ENCODE peak calls at places on chromosomes 3 and 15, in eight cellular contexts. D is caudate nucleus; J is AG10803; P is stimulated activated CD8-positive, alpha-beta memory T cell treated with anti-CD3 and anti-CD28 coated beads, Interleukin-12 subunit alpha, Interleukin-12 subunit beta, amount 100 ng/mL, for 1 hour; Y is neuronal stem cell; W is stimulated activated CD4-positive, alpha-beta T cell treated with anti-CD3 and anti-CD28 coated beads, Interleukin-1b, Interleukin-23, amount 100 ng/mL, for 48 hours; V is H7; S is fibroblast of lung. I is an unnamed sample.

GRCh38 chr15:101022306-101022705 is 103.1 kb downstream of the LRRK1 start:
- DNase-seq in S (no peak), Y (no peak), D (no peak), J (no peak), W (no peak), P (no peak), V (no peak), I (no peak)

GRCh38 chr3:149487598-149488197 is 13.2 kb downstream of the TM4SF4 start:
- DNase-seq in S (no peak), Y (no peak), V (peak; percentile 44), P (no peak), W (peak; percentile 31), J (no peak), D (no peak), I (no peak)

GRCh38 chr3:184203526-184203925 is 17.5 kb downstream of the ABCF3 start:
- DNase-seq in Y (no peak), W (no peak), P (no peak), V (no peak), S (no peak), J (no peak), D (no peak), I (no peak)

GRCh38 chr3:102136183-102136582 is 286.9 kb downstream of the NFKBIZ start:
- DNase-seq in W (no peak), P (no peak), S (no peak), V (no peak), J (no peak), D (no peak), Y (no peak), I (no peak)

GRCh38 chr3:156787926-156788663 is 38.1 kb upstream of the LEKR1 start:
- DNase-seq in Y (no peak), S (peak; percentile 85), D (no peak), P (no peak), W (peak; percentile 64), V (no peak), J (peak; percentile 93), I (no peak)

GRCh38 chr3:53805463-53806159 is 40.6 kb downstream of the CHDH start:
- DNase-seq in V (no peak), J (no peak), P (no peak), S (no peak), D (no peak), W (no peak), Y (no peak), I (no peak)

GRCh38 chr3:135556184-135556583 is 409.3 kb upstream of the PPP2R3A start:
- DNase-seq in W (no peak), Y (no peak), J (peak; percentile 59), V (no peak), S (no peak), D (no peak), P (no peak), I (no peak)

GRCh38 chr3:71160800-71161546 is 422.6 kb downstream of the FOXP1 start:
- DNase-seq in S (peak; percentile 56), Y (no peak), J (no peak), P (no peak), V (no peak), D (no peak), W (no peak), I (no peak)

GRCh38 chr3:56064684-56065083 is 403.6 kb downstream of the ERC2 start:
- DNase-seq in P (no peak), D (no peak), J (no peak), S (no peak), Y (no peak), W (no peak), V (no peak), I (no peak)

GRCh38 chr3:141056716-141057115 is 5.6 kb downstream of the SPSB4 start:
- DNase-seq in Y (no peak), J (no peak), D (no peak), S (no peak), W (no peak), V (peak; percentile 35), P (no peak), I (no peak)

GRCh38 chr3:50327943-50328691 is at the start of gene TUSC2:
- DNase-seq in V (peak; percentile 99), J (peak; percentile 94), Y (peak; percentile 93), S (peak; percentile 95), D (peak; percentile 95), P (peak; percentile 90), W (peak; percentile 95), I (peak; percentile 93)

GRCh38 chr3:12513694-12514446 is 29.6 kb downstream of the TSEN2 start:
- DNase-seq in J (no peak), W (no peak), V (no peak), P (no peak), S (no peak), D (no peak), Y (no peak), I (no peak)

GRCh38 chr15:23647421-23648375 is at the start of gene MAGEL2:
- DNase-seq in Y (peak; percentile 48), D (peak; percentile 11), P (no peak), W (no peak), S (no peak), J (no peak), V (peak; percentile 80), I (no peak)

GRCh38 chr15:63332367-63333078 is 49.1 kb downstream of the CA12 start:
- DNase-seq in W (no peak), D (no peak), V (no peak), Y (no peak), S (peak; percentile 90), J (peak; percentile 85), P (no peak), I (no peak)

GRCh38 chr3:158792709-158793108 is 9.1 kb upstream of the MFSD1 start:
- DNase-seq in P (no peak), V (no peak), Y (no peak), D (no peak), J (peak; percentile 92), S (peak; percentile 92), W (no peak), I (no peak)

GRCh38 chr3:128932516-128933212 is 53.2 kb downstream of the ACAD9 start:
- DNase-seq in V (peak; percentile 37), D (no peak), P (no peak), W (no peak), S (no peak), J (no peak), Y (no peak), I (no peak)

GRCh38 chr3:13749063-13749764 is 130.7 kb downstream of the WNT7A start:
- DNase-seq in J (no peak), P (no peak), D (no peak), Y (no peak), V (no peak), S (no peak), W (no peak), I (no peak)

GRCh38 chr3:137572931-137573330 is 191.2 kb upstream of the SOX14 start:
- DNase-seq in D (no peak), J (no peak), Y (no peak), V (no peak), W (no peak), S (no peak), P (no peak), I (no peak)

GRCh38 chr3:150461399-150461798 is 53.3 kb downstream of the TSC22D2 start:
- DNase-seq in W (no peak), Y (no peak), J (no peak), V (no peak), P (no peak), S (no peak), D (no peak), I (no peak)

GRCh38 chr15:98671060-98672008 is 23.0 kb downstream of the IGF1R start:
- DNase-seq in J (peak; percentile 79), V (peak; percentile 71), D (no peak), Y (no peak), W (no peak), S (peak; percentile 57), P (no peak), I (no peak)

GRCh38 chr15:40590635-40591105 is 3.4 kb upstream of the KNL1 start:
- DNase-seq in J (no peak), W (no peak), S (no peak), P (no peak), Y (no peak), V (no peak), D (no peak), I (no peak)

GRCh38 chr3:129587559-129588210 is 18.8 kb downstream of the PLXND1 start:
- DNase-seq in V (no peak), Y (no peak), J (peak; percentile 24), D (no peak), S (no peak), P (no peak), W (no peak), I (no peak)

GRCh38 chr3:159839561-159840379 is 148.9 kb upstream of the IL12A start:
- DNase-seq in D (peak; percentile 83), V (peak; percentile 80), P (no peak), Y (peak; percentile 92), S (peak; percentile 40), J (no peak), W (no peak), I (no peak)

GRCh38 chr3:55000546-55000945 is 72.7 kb upstream of the LRTM1 start:
- DNase-seq in J (peak; percentile 90), V (no peak), Y (no peak), S (peak; percentile 88), D (no peak), P (no peak), W (no peak), I (no peak)

GRCh38 chr15:73708691-73709090 is 24.5 kb downstream of the CD276 start:
- DNase-seq in S (no peak), J (no peak), V (no peak), P (no peak), W (no peak), D (no peak), Y (no peak), I (no peak)

GRCh38 chr3:66404246-66404645 is 96.6 kb downstream of the LRIG1 start:
- DNase-seq in D (no peak), W (no peak), P (no peak), J (no peak), V (no peak), Y (no peak), S (no peak), I (no peak)

GRCh38 chr3:146019508-146019907 is 141.5 kb downstream of the PLOD2 start:
- DNase-seq in J (no peak), S (peak; percentile 48), P (no peak), W (no peak), Y (no peak), V (no peak), D (no peak), I (no peak)

GRCh38 chr3:115660646-115661442 is 37.5 kb downstream of the GAP43 start:
- DNase-seq in Y (no peak), P (no peak), D (no peak), S (peak; percentile 41), W (no peak), J (no peak), V (no peak), I (no peak)

GRCh38 chr3:171192176-171192854 is 165.8 kb upstream of the SLC2A2 start:
- DNase-seq in P (no peak), D (no peak), V (no peak), S (peak; percentile 85), Y (no peak), W (peak; percentile 31), J (peak; percentile 74), I (no peak)

GRCh38 chr3:45241206-45241605 is 15.1 kb upstream of the TMEM158 start:
- DNase-seq in Y (no peak), V (no peak), J (no peak), S (no peak), P (no peak), W (no peak), D (no peak), I (no peak)

GRCh38 chr3:79953591-79954105 is 185.8 kb upstream of the ROBO1 start:
- DNase-seq in J (no peak), V (no peak), D (no peak), S (no peak), Y (no peak), W (no peak), P (no peak), I (no peak)

GRCh38 chr3:107857854-107858253 is 233.0 kb downstream of the CD47 start:
- DNase-seq in J (no peak), Y (no peak), S (no peak), V (no peak), W (no peak), D (no peak), P (no peak), I (no peak)

GRCh38 chr15:92714071-92714456 is 58.5 kb upstream of the FAM174B start:
- DNase-seq in S (peak; percentile 46), V (peak; percentile 73), D (no peak), P (no peak), J (peak; percentile 59), Y (peak; percentile 29), W (no peak), I (peak; percentile 6)

GRCh38 chr3:159583662-159584061 is 405.0 kb upstream of the IL12A start:
- DNase-seq in P (no peak), D (no peak), V (no peak), Y (no peak), W (no peak), S (no peak), J (peak; percentile 78), I (no peak)